ENCODE peak calls at places on chromosome 14, in seven cellular contexts. B, E, A, M, V, Z and X are unnamed samples.
A peak's percentile ranks its signal among the peaks of the same experiment; 100 is the strongest.

GRCh38 chr14:37230551-37231194 is 32.9 kb downstream of the MIPOL1 start:
- DNase-seq in E (peak; percentile 39), M (peak; percentile 60), Z (peak; percentile 76), B (peak; percentile 77), V (no peak), A (no peak), X (peak; percentile 66)

GRCh38 chr14:44564908-44565307 is 57.8 kb upstream of the FSCB start:
- DNase-seq in V (no peak), Z (no peak), A (no peak), E (no peak), B (peak; percentile 6), M (no peak), X (no peak)

GRCh38 chr14:37573355-37573754 is 21.7 kb downstream of the FOXA1 start:
- DNase-seq in B (no peak), M (no peak), A (no peak), V (no peak), E (no peak), Z (no peak), X (no peak)

GRCh38 chr14:32319368-32320049 is 9.6 kb upstream of the AKAP6 start:
- DNase-seq in E (no peak), A (no peak), V (no peak), Z (no peak), M (no peak), B (no peak), X (peak; percentile 40)

GRCh38 chr14:98345186-98345585 is 926.8 kb downstream of the BCL11B start:
- DNase-seq in E (no peak), A (no peak), V (no peak), M (no peak), Z (no peak), B (no peak), X (no peak)

GRCh38 chr14:73878436-73878835 is 8.2 kb upstream of the ZNF410 start:
- DNase-seq in E (no peak), Z (no peak), M (no peak), V (no peak), A (no peak), B (peak; percentile 92), X (peak; percentile 88)

GRCh38 chr14:106788534-106788933 is 1262.2 kb downstream of the TMEM121 start:
- DNase-seq in A (no peak), B (no peak), E (no peak), M (no peak), V (no peak), Z (no peak), X (no peak)

GRCh38 chr14:78713716-78714115 is 543.5 kb downstream of the NRXN3 start:
- DNase-seq in A (no peak), E (no peak), B (no peak), Z (no peak), M (no peak), V (no peak), X (no peak)

GRCh38 chr14:31164115-31164514 is 43.5 kb downstream of the HECTD1 start:
- DNase-seq in A (no peak), V (no peak), E (no peak), Z (no peak), M (no peak), B (no peak), X (no peak)

GRCh38 chr14:98297567-98297966 is 974.4 kb downstream of the BCL11B start:
- DNase-seq in B (no peak), M (no peak), A (no peak), Z (no peak), E (no peak), V (no peak), X (no peak)

GRCh38 chr14:55762595-55763232 is 182.7 kb downstream of the KTN1 start:
- DNase-seq in E (no peak), M (no peak), Z (no peak), B (no peak), A (no peak), V (no peak), X (no peak)

GRCh38 chr14:66596241-66596985 is 88.5 kb downstream of the GPHN start:
- DNase-seq in Z (no peak), V (no peak), A (no peak), M (no peak), E (no peak), B (no peak), X (no peak)

GRCh38 chr14:50399251-50400032 is 2.8 kb upstream of the CDKL1 start:
- DNase-seq in Z (no peak), M (no peak), V (no peak), A (no peak), B (peak; percentile 39), E (no peak), X (peak; percentile 54)

GRCh38 chr14:90305176-90305601 is 26.6 kb downstream of the NRDE2 start:
- DNase-seq in Z (no peak), V (no peak), E (no peak), B (no peak), M (no peak), A (no peak), X (no peak)

GRCh38 chr14:93008381-93008780 is 85.4 kb downstream of the CHGA start:
- DNase-seq in Z (no peak), V (no peak), A (no peak), E (no peak), M (no peak), B (peak; percentile 35), X (no peak)

GRCh38 chr14:59116984-59117415 is 71.5 kb upstream of the DAAM1 start:
- DNase-seq in A (no peak), B (peak; percentile 35), E (no peak), Z (no peak), V (no peak), M (no peak), X (peak; percentile 38)

GRCh38 chr14:92759679-92760523 is 11.5 kb upstream of the LGMN start:
- DNase-seq in A (no peak), Z (no peak), M (no peak), V (no peak), B (no peak), E (no peak), X (no peak)

GRCh38 chr14:77153802-77154201 is 12.2 kb upstream of the ZDHHC22 start:
- DNase-seq in V (no peak), A (peak; percentile 10), B (no peak), Z (no peak), M (no peak), E (no peak), X (no peak)

GRCh38 chr14:89330236-89331002 is 86.6 kb downstream of the FOXN3 start:
- DNase-seq in E (no peak), V (no peak), B (peak; percentile 97), M (no peak), A (no peak), Z (no peak), X (peak; percentile 80)

GRCh38 chr14:68109132-68109531 is 289.6 kb downstream of the RAD51B start:
- DNase-seq in M (peak; percentile 71), B (peak; percentile 49), A (no peak), E (no peak), V (no peak), Z (no peak), X (peak; percentile 65)

GRCh38 chr14:100807979-100808734 is 17.8 kb upstream of the MEG3 start:
- DNase-seq in M (no peak), Z (no peak), V (no peak), B (no peak), E (no peak), A (no peak), X (no peak)

GRCh38 chr14:83473416-83473815 is 1939.8 kb upstream of the SEL1L start:
- DNase-seq in A (no peak), M (no peak), Z (no peak), V (no peak), E (no peak), B (peak; percentile 36), X (no peak)

GRCh38 chr14:30362369-30363218 is 196.4 kb upstream of the G2E3 start:
- DNase-seq in M (no peak), V (no peak), A (no peak), Z (no peak), E (no peak), B (no peak), X (no peak)

GRCh38 chr14:50520947-50521815 is 11.2 kb downstream of the MAP4K5 start:
- DNase-seq in Z (no peak), B (peak; percentile 95), A (no peak), M (no peak), E (no peak), V (no peak), X (peak; percentile 65)

GRCh38 chr14:65637780-65638179 is 225.2 kb downstream of the FUT8 start:
- DNase-seq in B (peak; percentile 1), E (no peak), V (no peak), A (no peak), M (no peak), Z (no peak), X (no peak)

GRCh38 chr14:39566795-39567194 is 134.6 kb upstream of the FBXO33 start:
- DNase-seq in Z (no peak), B (no peak), M (no peak), E (no peak), A (no peak), V (no peak), X (no peak)

GRCh38 chr14:89856871-89857345 is 97.6 kb downstream of the EFCAB11 start:
- DNase-seq in Z (no peak), E (no peak), M (no peak), A (no peak), V (peak; percentile 24), B (peak; percentile 51), X (peak; percentile 9)

GRCh38 chr14:105025429-105025828 is 4.5 kb upstream of the CDCA4 start:
- DNase-seq in E (no peak), B (no peak), V (no peak), Z (no peak), A (no peak), M (no peak), X (no peak)
- H3K27ac ChIP-seq in E (no peak overlapping the region), B (peak overlapping the region; percentile 43), V (no peak overlapping the region), Z (no peak overlapping the region), A (no peak overlapping the region), M (no peak overlapping the region), X (peak overlapping the region; percentile 100)

DNA sequence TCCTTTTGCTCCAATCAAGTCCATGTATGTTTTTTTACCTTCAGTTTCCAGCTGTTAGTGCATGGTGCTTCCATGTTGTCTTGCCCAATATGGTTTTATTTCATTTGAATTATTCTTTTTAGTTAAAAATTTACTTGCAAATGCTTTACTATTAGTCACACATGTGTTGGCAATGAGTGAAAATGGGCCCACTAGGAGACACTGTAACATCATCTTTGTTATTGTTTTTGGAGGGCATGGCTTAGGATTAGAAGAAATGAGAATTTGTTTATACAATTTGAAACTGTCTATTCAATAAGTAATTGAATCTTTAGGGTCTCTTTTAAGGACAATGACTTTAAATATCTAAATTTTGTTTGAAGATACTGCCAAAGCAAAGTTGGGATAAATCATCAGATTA is 133.7 kb downstream of the BRMS1L start:
- DNase-seq in Z (no peak), M (no peak), V (no peak), E (no peak), A (no peak), B (no peak), X (no peak)
- H3K79me1 ChIP-seq in Z (no peaks in the 10 kb centered on the region), M (no peaks in the 10 kb centered on the region), V (no peaks in the 10 kb centered on the region), E (no peaks in the 10 kb centered on the region), A (no peaks in the 10 kb centered on the region), B (no peaks in the 10 kb centered on the region), X (no peaks in the 10 kb centered on the region)

GRCh38 chr14:35050652-35051051 is 4.6 kb downstream of the FAM177A1 start:
- DNase-seq in A (no peak), M (peak; percentile 23), V (no peak), Z (no peak), E (no peak), B (peak; percentile 72), X (peak; percentile 60)
- H3K27ac ChIP-seq in A (no peak overlapping the region), M (no peak overlapping the region), V (no peak overlapping the region), Z (no peak overlapping the region), E (no peak overlapping the region), B (peak overlapping the region; percentile 63), X (no peak overlapping the region)

GRCh38 chr14:61492474-61492873 is 171.1 kb downstream of the PRKCH start:
- DNase-seq in Z (no peak), V (no peak), B (no peak), E (no peak), M (no peak), A (no peak), X (no peak)
- H3K79me1 ChIP-seq in Z (peaks cover 20% of the 10 kb centered on the region), V (no peaks in the 10 kb centered on the region), B (peaks cover 8% of the 10 kb centered on the region), E (no peaks in the 10 kb centered on the region), M (no peaks in the 10 kb centered on the region), A (no peaks in the 10 kb centered on the region), X (peaks cover 1% of the 10 kb centered on the region)

GRCh38 chr14:23538049-23538718 is 13.4 kb downstream of the ZFHX2 start:
- DNase-seq in A (no peak), B (no peak), V (no peak), Z (no peak), M (peak; percentile 49), E (no peak), X (no peak)
- H3K27ac ChIP-seq in A (peak overlapping the region; percentile 96), B (no peak overlapping the region), V (peak overlapping the region; percentile 99), Z (no peak overlapping the region), M (peak overlapping the region; percentile 96), E (peak overlapping the region; percentile 11), X (no peak overlapping the region)